ENCODE peak calls at places on chromosomes 3 and 15, in five cellular contexts. One of them, this sample, is unnamed.

GRCh38 chr15:82535566-82536408 is 4.5 kb downstream of the RPS17 start:
- DNase-seq in heart left ventricle: no peak
- DNase-seq in body of pancreas: no peak
- DNase-seq in HCT116: no peak
- DNase-seq in fibroblast of lung: no peak
- DNase-seq in this sample: no peak

GRCh38 chr3:184656991-184657669 is 54.7 kb downstream of the MAGEF1 start:
- DNase-seq in body of pancreas: no peak
- DNase-seq in heart left ventricle: no peak
- DNase-seq in fibroblast of lung: no peak
- DNase-seq in HCT116: no peak
- DNase-seq in this sample: peak; percentile 76

GRCh38 chr3:38003371-38003816 is 12.8 kb downstream of the VILL start:
- DNase-seq in fibroblast of lung: peak; percentile 28
- DNase-seq in heart left ventricle: peak; percentile 71
- DNase-seq in HCT116: no peak
- DNase-seq in body of pancreas: peak; percentile 67
- DNase-seq in this sample: peak; percentile 44

GRCh38 chr15:57237282-57237642 is 139.0 kb upstream of the CGNL1 start:
- DNase-seq in body of pancreas: no peak
- DNase-seq in fibroblast of lung: no peak
- DNase-seq in heart left ventricle: no peak
- DNase-seq in HCT116: no peak
- DNase-seq in this sample: no peak

GRCh38 chr15:44325568-44325967 is 37.0 kb downstream of the GOLM2 start:
- DNase-seq in body of pancreas: no peak
- DNase-seq in heart left ventricle: no peak
- DNase-seq in HCT116: no peak
- DNase-seq in fibroblast of lung: no peak
- DNase-seq in this sample: no peak

GRCh38 chr3:67198374-67198773 is 200.3 kb downstream of the KBTBD8 start:
- DNase-seq in HCT116: no peak
- DNase-seq in body of pancreas: no peak
- DNase-seq in heart left ventricle: no peak
- DNase-seq in fibroblast of lung: no peak
- DNase-seq in this sample: no peak

GRCh38 chr3:68893600-68894239 is 38.6 kb downstream of the TAFA4 start:
- DNase-seq in heart left ventricle: no peak
- DNase-seq in HCT116: no peak
- DNase-seq in body of pancreas: no peak
- DNase-seq in fibroblast of lung: peak; percentile 65
- DNase-seq in this sample: peak; percentile 55

GRCh38 chr15:99873451-99873850 is 140.2 kb upstream of the LYSMD4 start:
- DNase-seq in heart left ventricle: no peak
- DNase-seq in body of pancreas: no peak
- DNase-seq in HCT116: no peak
- DNase-seq in fibroblast of lung: no peak
- DNase-seq in this sample: no peak

GRCh38 chr15:100880139-100880896 is 687 bp downstream of the ALDH1A3 start:
- DNase-seq in heart left ventricle: no peak
- DNase-seq in body of pancreas: no peak
- DNase-seq in fibroblast of lung: no peak
- DNase-seq in HCT116: no peak
- DNase-seq in this sample: no peak

GRCh38 chr15:47477253-47477652 is 240.1 kb upstream of the SEMA6D start:
- DNase-seq in fibroblast of lung: peak; percentile 49
- DNase-seq in body of pancreas: no peak
- DNase-seq in heart left ventricle: no peak
- DNase-seq in HCT116: no peak
- DNase-seq in this sample: no peak

GRCh38 chr3:117811797-117812196 is 1102.2 kb downstream of the TUSC7 start:
- DNase-seq in fibroblast of lung: no peak
- DNase-seq in HCT116: no peak
- DNase-seq in heart left ventricle: no peak
- DNase-seq in body of pancreas: no peak
- DNase-seq in this sample: no peak

GRCh38 chr3:18527691-18528090 is 102.6 kb upstream of the SATB1 start:
- DNase-seq in heart left ventricle: no peak
- DNase-seq in HCT116: no peak
- DNase-seq in body of pancreas: no peak
- DNase-seq in fibroblast of lung: no peak
- DNase-seq in this sample: no peak

GRCh38 chr3:11001020-11001657 is 8.6 kb downstream of the SLC6A1 start:
- DNase-seq in HCT116: no peak
- DNase-seq in body of pancreas: no peak
- DNase-seq in heart left ventricle: no peak
- DNase-seq in fibroblast of lung: no peak
- DNase-seq in this sample: no peak

GRCh38 chr3:77525283-77525682 is 485.4 kb downstream of the ROBO2 start:
- DNase-seq in HCT116: no peak
- DNase-seq in fibroblast of lung: no peak
- DNase-seq in body of pancreas: no peak
- DNase-seq in heart left ventricle: no peak
- DNase-seq in this sample: no peak

GRCh38 chr3:18444597-18445420 is 19.7 kb upstream of the SATB1 start:
- DNase-seq in heart left ventricle: peak; percentile 78
- DNase-seq in body of pancreas: peak; percentile 76
- DNase-seq in fibroblast of lung: peak; percentile 50
- DNase-seq in HCT116: no peak
- DNase-seq in this sample: peak; percentile 41

GRCh38 chr15:33473005-33473404 is 162.2 kb downstream of the RYR3 start:
- DNase-seq in fibroblast of lung: no peak
- DNase-seq in HCT116: no peak
- DNase-seq in heart left ventricle: no peak
- DNase-seq in body of pancreas: no peak
- DNase-seq in this sample: no peak

GRCh38 chr3:127803619-127804018 is 18.7 kb downstream of the MGLL start:
- DNase-seq in body of pancreas: no peak
- DNase-seq in HCT116: peak; percentile 93
- DNase-seq in heart left ventricle: no peak
- DNase-seq in fibroblast of lung: peak; percentile 85
- DNase-seq in this sample: peak; percentile 88

GRCh38 chr15:99976811-99977271 is 243.6 kb upstream of the LYSMD4 start:
- DNase-seq in fibroblast of lung: no peak
- DNase-seq in heart left ventricle: no peak
- DNase-seq in HCT116: no peak
- DNase-seq in body of pancreas: no peak
- DNase-seq in this sample: peak; percentile 57

GRCh38 chr15:70741107-70741511 is 22.2 kb downstream of the UACA start:
- DNase-seq in HCT116: peak; percentile 31
- DNase-seq in heart left ventricle: peak; percentile 63
- DNase-seq in fibroblast of lung: peak; percentile 94
- DNase-seq in body of pancreas: peak; percentile 77
- DNase-seq in this sample: peak; percentile 96

GRCh38 chr3:46208167-46208704 is at the start of gene CCR1:
- DNase-seq in body of pancreas: no peak
- DNase-seq in heart left ventricle: no peak
- DNase-seq in HCT116: peak; percentile 45
- DNase-seq in fibroblast of lung: peak; percentile 58
- DNase-seq in this sample: peak; percentile 71

GRCh38 chr3:8655387-8655835 is 10.8 kb upstream of the SSUH2 start:
- DNase-seq in HCT116: no peak
- DNase-seq in fibroblast of lung: no peak
- DNase-seq in heart left ventricle: no peak
- DNase-seq in body of pancreas: no peak
- DNase-seq in this sample: no peak

GRCh38 chr3:123084738-123085237 is 18.0 kb downstream of the PDIA5 start:
- DNase-seq in fibroblast of lung: no peak
- DNase-seq in heart left ventricle: no peak
- DNase-seq in HCT116: no peak
- DNase-seq in body of pancreas: no peak
- DNase-seq in this sample: peak; percentile 90

GRCh38 chr3:102233881-102234280 is 200.9 kb upstream of the ZPLD1 start:
- DNase-seq in body of pancreas: no peak
- DNase-seq in heart left ventricle: no peak
- DNase-seq in fibroblast of lung: no peak
- DNase-seq in HCT116: no peak
- DNase-seq in this sample: no peak

GRCh38 chr3:62371032-62371734 is 2.2 kb downstream of the FEZF2 start:
- DNase-seq in heart left ventricle: no peak
- DNase-seq in HCT116: no peak
- DNase-seq in fibroblast of lung: no peak
- DNase-seq in body of pancreas: no peak
- DNase-seq in this sample: no peak
- H3K4me3 ChIP-seq in heart left ventricle: no peak overlapping the region
- H3K4me3 ChIP-seq in HCT116: no peak overlapping the region
- H3K4me3 ChIP-seq in fibroblast of lung: no peak overlapping the region
- H3K4me3 ChIP-seq in body of pancreas: no peak overlapping the region
- H3K4me3 ChIP-seq in this sample: no peak overlapping the region

GRCh38 chr3:40189118-40189517 is 120.4 kb upstream of the EIF1B start:
- DNase-seq in fibroblast of lung: no peak
- DNase-seq in HCT116: no peak
- DNase-seq in body of pancreas: no peak
- DNase-seq in heart left ventricle: no peak
- DNase-seq in this sample: no peak

GRCh38 chr3:40187945-40188344 is 121.6 kb upstream of the EIF1B start:
- DNase-seq in heart left ventricle: no peak
- DNase-seq in fibroblast of lung: no peak
- DNase-seq in body of pancreas: no peak
- DNase-seq in HCT116: no peak
- DNase-seq in this sample: no peak

GRCh38 chr3:40186508-40186907 is 123.0 kb upstream of the EIF1B start:
- DNase-seq in body of pancreas: peak; percentile 58
- DNase-seq in HCT116: no peak
- DNase-seq in fibroblast of lung: no peak
- DNase-seq in heart left ventricle: no peak
- DNase-seq in this sample: no peak

GRCh38 chr3:40181182-40181581 is 128.3 kb upstream of the EIF1B start:
- DNase-seq in heart left ventricle: no peak
- DNase-seq in body of pancreas: no peak
- DNase-seq in fibroblast of lung: no peak
- DNase-seq in HCT116: no peak
- DNase-seq in this sample: no peak

DNA sequence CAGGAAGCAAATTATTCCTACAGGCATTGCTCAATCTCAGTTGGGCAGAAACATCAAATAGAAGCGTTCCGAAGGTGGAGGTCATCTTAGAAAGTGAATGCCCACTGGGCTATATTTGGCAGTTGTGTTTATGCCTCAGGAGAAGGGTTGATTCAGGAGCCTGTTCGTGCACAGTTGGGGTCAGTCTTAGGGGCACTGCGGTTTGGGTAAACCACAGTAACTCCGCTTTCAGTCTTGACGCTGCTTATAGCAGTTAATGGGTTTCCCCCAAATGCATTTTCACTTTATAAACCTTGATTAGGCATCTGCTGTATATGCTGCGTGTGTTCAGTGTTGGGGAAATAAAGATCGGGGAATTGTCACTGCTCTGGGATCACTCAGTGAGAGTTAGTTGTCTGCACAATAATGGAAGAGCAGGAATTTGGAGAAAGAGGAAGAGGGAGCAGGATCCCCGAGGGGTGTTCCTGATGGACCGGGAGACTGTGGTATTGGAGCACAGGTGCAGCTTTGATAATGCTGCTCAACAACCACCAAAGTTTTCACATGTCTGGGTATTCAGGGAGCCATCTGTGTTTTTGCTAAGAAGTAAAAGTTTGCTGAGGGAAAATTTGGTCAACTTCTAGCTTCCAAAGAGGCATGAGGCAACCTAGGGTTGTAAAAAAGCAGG is 124.3 kb upstream of the EIF1B start:
- DNase-seq in heart left ventricle: no peak
- DNase-seq in body of pancreas: no peak
- DNase-seq in fibroblast of lung: no peak
- DNase-seq in HCT116: no peak
- DNase-seq in this sample: no peak
- H3K4me3 ChIP-seq in heart left ventricle: no peak overlapping the region
- H3K4me3 ChIP-seq in body of pancreas: no peak overlapping the region
- H3K4me3 ChIP-seq in fibroblast of lung: no peak overlapping the region
- H3K4me3 ChIP-seq in HCT116: no peak overlapping the region
- H3K4me3 ChIP-seq in this sample: no peak overlapping the region

GRCh38 chr3:160437083-160437455 is 12.5 kb downstream of the TRIM59 start:
- DNase-seq in fibroblast of lung: no peak
- DNase-seq in body of pancreas: no peak
- DNase-seq in HCT116: no peak
- DNase-seq in heart left ventricle: no peak
- DNase-seq in this sample: no peak
- H3K4me3 ChIP-seq in fibroblast of lung: no peak overlapping the region
- H3K4me3 ChIP-seq in body of pancreas: no peak overlapping the region
- H3K4me3 ChIP-seq in HCT116: no peak overlapping the region
- H3K4me3 ChIP-seq in heart left ventricle: no peak overlapping the region
- H3K4me3 ChIP-seq in this sample: no peak overlapping the region

GRCh38 chr3:181695661-181696491 is 15.8 kb upstream of the SOX2 start:
- DNase-seq in heart left ventricle: no peak
- DNase-seq in HCT116: no peak
- DNase-seq in body of pancreas: no peak
- DNase-seq in fibroblast of lung: no peak
- DNase-seq in this sample: no peak

GRCh38 chr3:181696641-181697230 is 15.0 kb upstream of the SOX2 start:
- DNase-seq in body of pancreas: no peak
- DNase-seq in fibroblast of lung: no peak
- DNase-seq in HCT116: no peak
- DNase-seq in heart left ventricle: no peak
- DNase-seq in this sample: no peak

GRCh38 chr3:181699171-181699903 is 12.4 kb upstream of the SOX2 start:
- DNase-seq in heart left ventricle: no peak
- DNase-seq in fibroblast of lung: no peak
- DNase-seq in body of pancreas: no peak
- DNase-seq in HCT116: no peak
- DNase-seq in this sample: no peak

GRCh38 chr3:181700168-181701087 is 11.3 kb upstream of the SOX2 start:
- DNase-seq in fibroblast of lung: peak; percentile 77
- DNase-seq in body of pancreas: peak; percentile 71
- DNase-seq in HCT116: peak; percentile 69
- DNase-seq in heart left ventricle: peak; percentile 50
- DNase-seq in this sample: peak; percentile 64

GRCh38 chr3:181698263-181698944 is 13.3 kb upstream of the SOX2 start:
- DNase-seq in fibroblast of lung: no peak
- DNase-seq in body of pancreas: no peak
- DNase-seq in HCT116: no peak
- DNase-seq in heart left ventricle: no peak
- DNase-seq in this sample: no peak
- H3K4me3 ChIP-seq in fibroblast of lung: no peak overlapping the region
- H3K4me3 ChIP-seq in body of pancreas: no peak overlapping the region
- H3K4me3 ChIP-seq in HCT116: no peak overlapping the region
- H3K4me3 ChIP-seq in heart left ventricle: no peak overlapping the region
- H3K4me3 ChIP-seq in this sample: no peak overlapping the region

GRCh38 chr15:80003171-80003570 is 32.2 kb upstream of the BCL2A1 start:
- DNase-seq in body of pancreas: no peak
- DNase-seq in fibroblast of lung: no peak
- DNase-seq in HCT116: no peak
- DNase-seq in heart left ventricle: no peak
- DNase-seq in this sample: no peak
- H3K4me3 ChIP-seq in body of pancreas: no peak overlapping the region
- H3K4me3 ChIP-seq in fibroblast of lung: no peak overlapping the region
- H3K4me3 ChIP-seq in HCT116: no peak overlapping the region
- H3K4me3 ChIP-seq in heart left ventricle: no peak overlapping the region
- H3K4me3 ChIP-seq in this sample: no peak overlapping the region

GRCh38 chr3:15768421-15769255 is 29.1 kb downstream of the ANKRD28 start:
- DNase-seq in HCT116: peak; percentile 89
- DNase-seq in body of pancreas: peak; percentile 30
- DNase-seq in heart left ventricle: no peak
- DNase-seq in fibroblast of lung: peak; percentile 95
- DNase-seq in this sample: peak; percentile 97
- H3K4me3 ChIP-seq in HCT116: no peak overlapping the region
- H3K4me3 ChIP-seq in body of pancreas: no peak overlapping the region
- H3K4me3 ChIP-seq in heart left ventricle: no peak overlapping the region
- H3K4me3 ChIP-seq in fibroblast of lung: no peak overlapping the region
- H3K4me3 ChIP-seq in this sample: no peak overlapping the region

This sample was measured in fibroblast of villous mesenchyme.